ENCODE peak calls at places on chromosome 22, in six cellular contexts. J, D, F, G, Z and T are unnamed samples.

GRCh38 chr22:38987171-38987895 is 5.2 kb downstream of the APOBEC3B start:
- DNase-seq in Z (no peak), J (no peak), G (no peak), D (no peak), F (no peak), T (no peak)

GRCh38 chr22:41940853-41941765 is 5.8 kb downstream of the CENPM start:
- DNase-seq in G (peak), F (peak), J (peak), Z (peak), D (peak), T (peak)

GRCh38 chr22:47018010-47018910 is 255.8 kb downstream of the TBC1D22A start:
- DNase-seq in Z (no peak), D (no peak), G (no peak), J (no peak), F (no peak), T (no peak)

GRCh38 chr22:46452195-46453005 is 85.0 kb downstream of the CELSR1 start:
- DNase-seq in J (no peak), D (no peak), F (no peak), G (no peak), Z (no peak), T (no peak)

GRCh38 chr22:38016182-38017078 is 32.1 kb upstream of the SOX10 start:
- DNase-seq in Z (no peak), F (no peak), J (peak), D (no peak), G (peak), T (no peak)

GRCh38 chr22:23180301-23180892 is at the start of gene BCR:
- DNase-seq in G (peak), D (peak), Z (peak), F (peak), J (peak), T (no peak)

GRCh38 chr22:45997775-45998637 is 21.0 kb upstream of the WNT7B start:
- DNase-seq in J (no peak), D (no peak), F (no peak), Z (no peak), G (no peak), T (no peak)

GRCh38 chr22:26389125-26389524 is 39.9 kb upstream of the ASPHD2 start:
- DNase-seq in D (no peak), G (no peak), F (no peak), J (no peak), Z (no peak), T (no peak)

GRCh38 chr22:23283591-23284503 is 103.5 kb downstream of the BCR start:
- DNase-seq in D (no peak), J (no peak), F (no peak), G (no peak), Z (no peak), T (no peak)

GRCh38 chr22:49138250-49138790 is 689.4 kb downstream of the BRD1 start:
- DNase-seq in D (no peak), G (no peak), J (no peak), Z (no peak), F (no peak), T (no peak)

GRCh38 chr22:39153220-39153860 is 860 bp upstream of the CBX7 start:
- DNase-seq in J (no peak), G (no peak), F (no peak), Z (no peak), D (no peak), T (no peak)

GRCh38 chr22:27123880-27124279 is 466.5 kb downstream of the MIAT start:
- DNase-seq in Z (no peak), G (no peak), F (no peak), J (no peak), D (no peak), T (no peak)

GRCh38 chr22:39257522-39258475 is 13.0 kb upstream of the PDGFB start:
- DNase-seq in G (no peak), Z (no peak), F (no peak), D (no peak), J (no peak), T (no peak)

GRCh38 chr22:32583074-32583677 is 108.6 kb downstream of the FBXO7 start:
- DNase-seq in G (no peak), F (no peak), J (no peak), Z (no peak), D (no peak), T (no peak)

GRCh38 chr22:47515384-47516125 is 753.1 kb downstream of the TBC1D22A start:
- DNase-seq in Z (no peak), D (no peak), F (no peak), J (no peak), G (no peak), T (no peak)

GRCh38 chr22:17167486-17167885 is 8.4 kb upstream of the HDHD5 start:
- DNase-seq in D (no peak), F (no peak), Z (no peak), J (no peak), G (no peak), T (no peak)

GRCh38 chr22:17159504-17159951 is 451 bp upstream of the HDHD5 start:
- DNase-seq in J (peak), G (peak), D (no peak), F (no peak), Z (no peak), T (no peak)

GRCh38 chr22:17161991-17162390 is 2.9 kb upstream of the HDHD5 start:
- DNase-seq in G (no peak), Z (no peak), F (no peak), J (no peak), D (no peak), T (no peak)

GRCh38 chr22:17162731-17163130 is 3.7 kb upstream of the HDHD5 start:
- DNase-seq in G (no peak), J (no peak), D (no peak), F (no peak), Z (no peak), T (no peak)

GRCh38 chr22:17164392-17165024 is 5.4 kb upstream of the HDHD5 start:
- DNase-seq in Z (no peak), J (no peak), F (no peak), D (no peak), G (peak), T (no peak)
- TF ChIP-seq CTCF in Z (peak), J (peak), F (peak), D (peak), G (peak), T (peak)

DNA sequence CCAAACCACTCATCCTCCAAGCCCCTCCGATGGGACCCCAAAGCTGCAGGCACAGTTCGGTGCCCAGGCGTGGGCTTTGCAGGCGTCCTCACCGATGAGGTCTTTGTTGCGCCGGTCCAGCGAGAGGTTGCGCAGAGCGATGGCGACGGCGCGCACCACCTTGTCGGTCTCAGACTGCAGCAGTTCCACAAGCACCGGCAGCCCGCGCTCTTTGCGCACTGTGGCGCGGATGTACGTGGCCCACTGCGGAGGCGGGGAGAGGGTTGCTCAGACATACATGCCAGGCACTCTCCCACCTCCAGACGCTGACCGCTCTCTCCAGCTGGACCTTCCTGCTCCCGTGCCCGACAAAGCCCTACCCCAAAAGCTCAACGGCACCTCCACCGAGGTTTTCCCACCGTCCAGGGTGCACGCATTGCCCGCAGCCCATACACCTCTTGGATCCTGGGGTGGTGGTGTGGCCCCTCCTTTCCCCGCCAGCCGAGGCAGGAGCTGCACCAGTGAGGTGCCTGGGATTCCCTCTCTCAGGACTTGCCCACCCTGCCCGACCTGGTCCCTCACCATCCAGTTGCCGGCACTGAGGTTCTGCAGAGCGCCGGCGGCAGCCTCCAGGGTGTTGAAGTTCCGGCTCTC is 32.0 kb upstream of the TXNRD2 start:
- DNase-seq in J (no peak), D (no peak), Z (no peak), F (no peak), G (no peak), T (no peak)
- TF ChIP-seq CTCF in J (no peak), D (no peak), Z (no peak), F (no peak), G (no peak), T (no peak)

DNA sequence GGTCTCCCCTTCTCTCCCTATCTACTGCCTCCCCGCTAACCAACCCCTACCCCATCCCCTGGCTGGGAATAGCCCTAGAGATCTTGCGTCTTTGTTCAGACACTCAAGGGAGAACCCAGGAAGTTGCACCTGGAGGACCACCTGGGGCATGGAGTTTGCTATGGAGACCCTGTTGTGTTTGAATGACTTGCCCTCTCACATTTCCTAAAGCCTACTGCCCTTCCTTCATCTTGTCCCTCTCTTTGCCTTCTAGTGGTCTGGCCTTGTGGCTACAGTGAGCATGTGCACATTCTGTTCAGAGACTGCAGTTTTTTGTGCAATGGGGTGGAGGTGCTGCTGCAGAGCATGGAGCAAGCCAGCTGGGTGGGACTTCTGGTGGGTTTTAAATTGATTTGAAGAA is 42.5 kb downstream of the ZNRF3 start:
- DNase-seq in F (no peak), G (no peak), Z (no peak), D (no peak), J (no peak), T (no peak)
- TF ChIP-seq CTCF in F (no peak), G (no peak), Z (no peak), D (no peak), J (no peak), T (no peak)

GRCh38 chr22:36003972-36004674 is 24.5 kb downstream of the RBFOX2 start:
- DNase-seq in F (no peak), G (no peak), J (no peak), Z (no peak), D (no peak), T (no peak)
- TF ChIP-seq CTCF in F (no peak), G (no peak), J (no peak), Z (no peak), D (no peak), T (no peak)

GRCh38 chr22:40479126-40479800 is 108.9 kb downstream of the SGSM3 start:
- DNase-seq in D (no peak), G (no peak), Z (no peak), J (no peak), F (no peak), T (no peak)
- TF ChIP-seq CTCF in D (no peak), G (no peak), Z (no peak), J (peak), F (no peak), T (peak)

DNA sequence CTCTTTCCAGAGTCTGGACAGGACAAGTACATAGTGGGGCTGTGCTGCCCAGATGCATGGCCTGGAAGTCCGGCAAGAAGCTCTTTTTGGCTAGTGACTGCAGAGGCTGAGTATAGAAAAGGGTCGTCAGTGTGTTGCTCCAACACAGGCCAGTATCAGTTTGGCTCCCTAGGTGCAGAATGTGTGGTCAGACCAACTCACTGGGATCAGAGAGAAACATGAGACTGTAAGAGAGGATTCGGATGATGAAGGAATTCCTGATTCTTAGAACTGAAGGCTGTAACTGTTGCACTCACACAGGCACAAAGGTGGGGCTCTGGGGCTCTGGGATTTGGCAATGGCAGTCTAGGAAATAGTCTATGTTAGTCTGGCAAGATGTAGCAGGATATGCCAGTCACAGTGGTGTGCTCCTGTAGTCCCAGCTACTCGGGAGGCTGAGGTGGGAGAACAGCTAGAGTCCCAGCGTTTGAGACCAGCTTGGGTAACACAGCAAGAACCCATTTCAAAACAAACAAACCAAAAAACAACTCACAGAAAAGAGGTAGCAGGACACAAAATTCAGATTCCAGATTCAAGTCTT is 11.1 kb upstream of the UPB1 start:
- DNase-seq in D (no peak), G (no peak), F (no peak), J (no peak), Z (no peak), T (no peak)
- TF ChIP-seq CTCF in D (no peak), G (no peak), F (no peak), J (no peak), Z (no peak), T (no peak)